ENCODE peak calls at places on chromosomes 11 and 22, in nine cellular contexts. S, P, T, H, Q, N, W, I and G are unnamed samples.

GRCh38 chr11:33375688-33376311 is 118.6 kb downstream of the HIPK3 start:
- DNase-seq in S (peak; percentile 37), P (peak; percentile 40), T (no peak), H (peak; percentile 3), Q (no peak), N (peak; percentile 43), W (no peak), I (no peak), G (no peak)

GRCh38 chr11:9109858-9110731 is 18.7 kb upstream of the SCUBE2 start:
- DNase-seq in S (no peak), P (no peak), T (no peak), H (no peak), Q (no peak), N (no peak), W (no peak), I (no peak), G (no peak)

GRCh38 chr11:81989093-81989492 is 744.6 kb downstream of the FAM181B start:
- DNase-seq in S (no peak), P (no peak), T (no peak), H (no peak), Q (no peak), N (no peak), W (no peak), I (no peak), G (no peak)

GRCh38 chr11:76781861-76782500 is 1.2 kb upstream of the TSKU start:
- DNase-seq in S (no peak), P (no peak), T (no peak), H (no peak), Q (no peak), N (no peak), W (no peak), I (no peak), G (no peak)

GRCh38 chr22:36328635-36329216 is 59.0 kb downstream of the MYH9 start:
- DNase-seq in S (peak; percentile 45), P (no peak), T (no peak), H (peak; percentile 37), Q (no peak), N (no peak), W (no peak), I (no peak), G (no peak)

GRCh38 chr11:312092-312816 is 1.6 kb upstream of the IFITM1 start:
- DNase-seq in S (no peak), P (no peak), T (no peak), H (no peak), Q (no peak), N (no peak), W (no peak), I (no peak), G (no peak)

GRCh38 chr11:2473361-2474058 is 28.7 kb downstream of the KCNQ1 start:
- DNase-seq in S (no peak), P (no peak), T (no peak), H (no peak), Q (peak; percentile 16), N (no peak), W (no peak), I (no peak), G (no peak)

GRCh38 chr11:94897330-94897768 is 76.0 kb downstream of the CWC15 start:
- DNase-seq in S (no peak), P (peak; percentile 10), T (peak; percentile 66), H (peak; percentile 28), Q (no peak), N (peak; percentile 28), W (no peak), I (no peak), G (peak; percentile 6)

GRCh38 chr22:28594784-28595324 is 84.8 kb downstream of the TTC28 start:
- DNase-seq in S (no peak), P (no peak), T (peak; percentile 53), H (no peak), Q (peak; percentile 66), N (peak; percentile 50), W (no peak), I (no peak), G (peak; percentile 17)

GRCh38 chr11:67280791-67281551 is 8.1 kb upstream of the ANKRD13D start:
- DNase-seq in S (peak; percentile 8), P (no peak), T (no peak), H (peak; percentile 1), Q (no peak), N (no peak), W (no peak), I (no peak), G (no peak)

GRCh38 chr22:30285846-30286200 is 3.5 kb downstream of the CASTOR1 start:
- DNase-seq in S (no peak), P (no peak), T (no peak), H (no peak), Q (no peak), N (no peak), W (no peak), I (no peak), G (no peak)

GRCh38 chr11:117222991-117223740 is 8.7 kb downstream of the PCSK7 start:
- DNase-seq in S (no peak), P (no peak), T (no peak), H (no peak), Q (no peak), N (no peak), W (no peak), I (no peak), G (no peak)